ENCODE peak calls at places on chromosomes 7 and 10, in four cellular contexts. O is HCT116, I is GM23338, Q is K562. M is an unnamed sample.
A peak's percentile ranks its signal among the peaks of the same experiment; 100 is the strongest.

GRCh38 chr7:123805287-123805686 is 39.7 kb upstream of the HYAL4 start:
- DNase-seq in O (no peak), I (no peak), Q (no peak), M (no peak)

GRCh38 chr10:114616516-114616915 is 41.6 kb downstream of the ABLIM1 start:
- DNase-seq in O (no peak), I (no peak), Q (no peak), M (no peak)

GRCh38 chr10:45439873-45440272 is 65.9 kb downstream of the ALOX5 start:
- DNase-seq in O (no peak), I (no peak), Q (no peak), M (no peak)

GRCh38 chr7:105787071-105787470 is 89.3 kb downstream of the ATXN7L1 start:
- DNase-seq in O (no peak), I (no peak), Q (no peak), M (no peak)

GRCh38 chr10:1454964-1455363 is 282.4 kb downstream of the ADARB2 start:
- DNase-seq in O (no peak), I (no peak), Q (no peak), M (no peak)

GRCh38 chr10:44890721-44891550 is 20.2 kb upstream of the TMEM72 start:
- DNase-seq in O (no peak), I (no peak), Q (no peak), M (peak; percentile 15)

GRCh38 chr7:47405921-47406765 is 175.8 kb downstream of the TNS3 start:
- DNase-seq in O (no peak), I (no peak), Q (no peak), M (peak; percentile 86)

GRCh38 chr7:38932509-38933168 is 23.6 kb upstream of the VPS41 start:
- DNase-seq in O (peak; percentile 55), I (peak; percentile 88), Q (peak; percentile 42), M (no peak)

GRCh38 chr10:490891-491571 is 198.4 kb downstream of the DIP2C start:
- DNase-seq in O (no peak), I (peak; percentile 44), Q (no peak), M (peak; percentile 17)

GRCh38 chr10:24193330-24193729 is 15.6 kb upstream of the KIAA1217 start:
- DNase-seq in O (no peak), I (no peak), Q (no peak), M (no peak)

GRCh38 chr7:105830405-105831218 is 45.8 kb downstream of the ATXN7L1 start:
- DNase-seq in O (peak; percentile 95), I (no peak), Q (no peak), M (no peak)

GRCh38 chr7:121107923-121108498 is 119.5 kb downstream of the CPED1 start:
- DNase-seq in O (peak; percentile 52), I (peak; percentile 85), Q (peak; percentile 67), M (no peak)

GRCh38 chr10:120583424-120584108 is 126.5 kb downstream of the PLPP4 start:
- DNase-seq in O (no peak), I (no peak), Q (no peak), M (no peak)

GRCh38 chr7:5266148-5267028 is 16.4 kb upstream of the SLC29A4 start:
- DNase-seq in O (no peak), I (peak; percentile 62), Q (peak; percentile 32), M (no peak)

GRCh38 chr7:34080513-34080912 is 175.2 kb downstream of the BMPER start:
- DNase-seq in O (no peak), I (no peak), Q (no peak), M (no peak)

GRCh38 chr7:44060948-44061644 is 4.3 kb downstream of the PGAM2 start:
- DNase-seq in O (no peak), I (no peak), Q (no peak), M (peak; percentile 18)

GRCh38 chr10:86556933-86557649 is 35.5 kb upstream of the WAPL start:
- DNase-seq in O (no peak), I (no peak), Q (no peak), M (no peak)

GRCh38 chr10:70367195-70367796 is 15.1 kb downstream of the LRRC20 start:
- DNase-seq in O (no peak), I (no peak), Q (no peak), M (no peak)

GRCh38 chr7:2820508-2820934 is 23.6 kb downstream of the GNA12 start:
- DNase-seq in O (no peak), I (no peak), Q (no peak), M (no peak)

GRCh38 chr7:131538791-131539179 is 17.6 kb downstream of the PODXL start:
- DNase-seq in O (no peak), I (no peak), Q (no peak), M (no peak)

GRCh38 chr7:64998865-64999164 is 7.7 kb downstream of the ERV3-1 start:
- DNase-seq in O (no peak), I (no peak), Q (no peak), M (no peak)

GRCh38 chr10:125133706-125134482 is 26.5 kb downstream of the CTBP2 start:
- DNase-seq in O (no peak), I (no peak), Q (no peak), M (no peak)

GRCh38 chr10:17684537-17684936 is 40.6 kb downstream of the STAM start:
- DNase-seq in O (no peak), I (no peak), Q (no peak), M (no peak)

GRCh38 chr10:95326396-95326795 is 35.6 kb upstream of the PDLIM1 start:
- DNase-seq in O (no peak), I (no peak), Q (no peak), M (no peak)

GRCh38 chr7:35004531-35005096 is 32.7 kb downstream of the DPY19L1 start:
- DNase-seq in O (peak; percentile 71), I (no peak), Q (peak; percentile 41), M (no peak)

GRCh38 chr10:14758994-14759664 is 15.6 kb downstream of the FAM107B start:
- DNase-seq in O (peak; percentile 48), I (no peak), Q (no peak), M (no peak)

GRCh38 chr10:89032141-89032814 is 41.7 kb downstream of the FAS start:
- DNase-seq in O (peak; percentile 33), I (peak; percentile 55), Q (no peak), M (no peak)

GRCh38 chr7:50588937-50589336 is 23.7 kb upstream of the DDC start:
- DNase-seq in O (no peak), I (peak; percentile 75), Q (peak; percentile 29), M (no peak)

GRCh38 chr10:4650109-4650508 is 175.9 kb upstream of the AKR1E2 start:
- DNase-seq in O (no peak), I (no peak), Q (no peak), M (no peak)

GRCh38 chr7:87609946-87610345 is 9.3 kb upstream of the ABCB1 start:
- DNase-seq in O (no peak), I (no peak), Q (no peak), M (no peak)

GRCh38 chr7:79736418-79736817 is 283.0 kb upstream of the MAGI2 start:
- DNase-seq in O (no peak), I (no peak), Q (no peak), M (no peak)

GRCh38 chr10:44245601-44245938 is 139.3 kb downstream of the CXCL12 start:
- DNase-seq in O (no peak), I (no peak), Q (no peak), M (no peak)

GRCh38 chr7:22669692-22670421 is 57.1 kb upstream of the IL6 start:
- DNase-seq in O (no peak), I (peak; percentile 43), Q (no peak), M (no peak)

GRCh38 chr10:49744091-49744685 is 17.9 kb downstream of the OGDHL start:
- DNase-seq in O (no peak), I (no peak), Q (no peak), M (no peak)

GRCh38 chr10:50392966-50393718 is 141.8 kb upstream of the ASAH2 start:
- DNase-seq in O (no peak), I (no peak), Q (peak; percentile 38), M (no peak)

GRCh38 chr10:49568235-49568634 is 29.3 kb upstream of the ERCC6 start:
- DNase-seq in O (no peak), I (no peak), Q (no peak), M (no peak)

DNA sequence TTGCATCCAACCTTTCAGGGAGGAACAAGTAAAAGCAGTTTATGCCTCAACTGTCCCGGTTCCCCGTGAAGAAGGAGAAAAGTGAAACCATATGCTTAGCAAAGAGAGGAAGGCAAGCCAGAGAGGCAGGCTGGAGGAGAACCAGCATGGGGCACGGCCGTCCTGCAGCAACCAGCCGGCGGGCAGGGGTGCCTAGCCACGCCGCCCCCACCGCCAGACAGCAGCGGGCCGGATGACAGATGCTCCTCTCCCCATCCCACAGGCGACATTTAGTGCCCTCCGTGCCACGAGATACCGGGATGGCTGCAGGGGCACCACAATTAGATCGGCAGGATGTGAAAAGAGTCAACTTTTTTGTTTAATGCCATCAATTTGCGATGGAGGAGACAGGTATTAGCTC is 421.4 kb upstream of the MGMT start:
- DNase-seq in O (no peak), I (no peak), Q (no peak), M (peak; percentile 42)
- H3K27ac ChIP-seq in O (no peak overlapping the region), I (no peak overlapping the region), Q (no peak overlapping the region), M (no peak overlapping the region)

GRCh38 chr10:26624017-26624416 is 73.5 kb upstream of the PDSS1 start:
- DNase-seq in O (no peak), I (no peak), Q (no peak), M (no peak)

GRCh38 chr10:26626066-26626465 is 71.4 kb upstream of the PDSS1 start:
- DNase-seq in O (no peak), I (no peak), Q (no peak), M (no peak)

GRCh38 chr10:26621243-26621888 is 76.1 kb upstream of the PDSS1 start:
- DNase-seq in O (no peak), I (no peak), Q (no peak), M (no peak)

GRCh38 chr10:26622891-26623290 is 74.6 kb upstream of the PDSS1 start:
- DNase-seq in O (no peak), I (no peak), Q (no peak), M (no peak)

GRCh38 chr10:26621889-26622681 is 75.4 kb upstream of the PDSS1 start:
- DNase-seq in O (no peak), I (peak; percentile 71), Q (peak; percentile 13), M (peak; percentile 89)
- TF ChIP-seq POLR2AphosphoS5 in O (peak; percentile 25), I (no peak), Q (no peak), M (peak; percentile 51)

GRCh38 chr7:92834661-92835139 is 1.7 kb downstream of the CDK6 start:
- DNase-seq in O (no peak), I (peak; percentile 75), Q (peak; percentile 33), M (peak; percentile 86)

GRCh38 chr7:92835140-92835850 is 1.1 kb downstream of the CDK6 start:
- DNase-seq in O (peak; percentile 72), I (peak; percentile 93), Q (peak; percentile 72), M (peak; percentile 63)

GRCh38 chr7:92832623-92833023 is 3.8 kb downstream of the CDK6 start:
- DNase-seq in O (no peak), I (no peak), Q (no peak), M (no peak)

GRCh38 chr7:92833024-92833765 is 3.2 kb downstream of the CDK6 start:
- DNase-seq in O (peak; percentile 70), I (peak; percentile 94), Q (peak; percentile 37), M (peak; percentile 93)

GRCh38 chr7:92833766-92834605 is 2.4 kb downstream of the CDK6 start:
- DNase-seq in O (no peak), I (peak; percentile 67), Q (peak; percentile 39), M (peak; percentile 89)
- TF ChIP-seq CTCF in O (no peak), I (no peak), Q (no peak), M (peak; percentile 11)

DNA sequence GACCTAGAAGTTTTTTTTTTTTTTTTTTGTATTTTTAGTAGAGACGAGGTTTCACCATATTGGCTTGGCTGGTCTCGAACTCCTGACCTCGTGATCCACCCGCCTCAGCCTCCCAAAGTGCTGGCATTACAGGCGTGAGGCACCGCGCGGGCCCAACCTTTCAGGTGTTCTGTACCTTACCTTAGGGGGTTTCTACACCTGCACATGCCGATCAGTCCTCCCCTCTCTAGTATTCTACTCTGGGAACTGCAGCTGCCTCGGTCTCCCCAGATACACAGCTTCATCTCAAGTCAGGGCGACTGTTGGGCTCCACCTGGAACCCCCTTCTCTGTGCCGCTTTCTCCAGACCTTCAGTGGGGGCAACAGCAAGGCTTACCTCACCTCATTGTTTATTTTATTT is 79.9 kb downstream of the TACC2 start:
- DNase-seq in O (no peak), I (no peak), Q (no peak), M (no peak)
- H3K27ac ChIP-seq in O (no peak overlapping the region), I (no peak overlapping the region), Q (no peak overlapping the region), M (no peak overlapping the region)

M was measured in upper lobe of left lung.